ENCODE peak calls at places on chromosomes 13 and 19, in nine cellular contexts. D, P, X, F, R, Z, A, H and B are unnamed samples.
A peak's percentile ranks its signal among the peaks of the same experiment; 100 is the strongest.

GRCh38 chr13:97369269-97369893 is 64.6 kb upstream of the RAP2A start:
- DNase-seq in D (peak; percentile 49), P (no peak), X (no peak), F (no peak), R (no peak), Z (no peak), A (peak; percentile 59), H (no peak), B (no peak)

GRCh38 chr13:52743988-52744387 is 4.4 kb upstream of the CNMD start:
- DNase-seq in D (no peak), P (no peak), X (no peak), F (peak; percentile 3), R (no peak), Z (no peak), A (no peak), H (no peak), B (no peak)

GRCh38 chr13:75345191-75345590 is 136.8 kb downstream of the TBC1D4 start:
- DNase-seq in D (peak; percentile 32), P (no peak), X (no peak), F (no peak), R (no peak), Z (no peak), A (no peak), H (no peak), B (no peak)

GRCh38 chr19:21256722-21257121 is 72.5 kb downstream of the ZNF708 start:
- DNase-seq in D (peak; percentile 29), P (peak; percentile 16), X (peak; percentile 23), F (no peak), R (peak; percentile 32), Z (peak; percentile 91), A (no peak), H (peak; percentile 20), B (peak; percentile 43)

GRCh38 chr19:48644839-48645651 is 942 bp downstream of the CA11 start:
- DNase-seq in D (peak; percentile 81), P (peak; percentile 85), X (peak; percentile 69), F (peak; percentile 63), R (peak; percentile 90), Z (peak; percentile 92), A (peak; percentile 66), H (peak; percentile 80), B (peak; percentile 79)

GRCh38 chr19:49580264-49581006 is at the start of gene NOSIP:
- DNase-seq in D (peak; percentile 98), P (peak; percentile 98), X (peak; percentile 95), F (peak; percentile 99), R (peak; percentile 98), Z (peak; percentile 99), A (peak; percentile 97), H (peak; percentile 88), B (peak; percentile 98)

GRCh38 chr13:74305876-74306275 is 171.7 kb upstream of the KLF12 start:
- DNase-seq in D (peak; percentile 16), P (no peak), X (no peak), F (no peak), R (peak; percentile 22), Z (peak; percentile 71), A (no peak), H (no peak), B (no peak)

GRCh38 chr13:65926750-65927171 is 1303.4 kb downstream of the PCDH9 start:
- DNase-seq in D (no peak), P (peak; percentile 21), X (peak; percentile 7), F (peak; percentile 85), R (peak; percentile 60), Z (peak; percentile 75), A (no peak), H (no peak), B (peak; percentile 31)

GRCh38 chr19:3458595-3459284 is 21.6 kb downstream of the SMIM24 start:
- DNase-seq in D (peak; percentile 70), P (peak; percentile 79), X (no peak), F (no peak), R (peak; percentile 66), Z (peak; percentile 82), A (no peak), H (peak; percentile 78), B (no peak)

GRCh38 chr13:100182894-100183490 is 94.1 kb downstream of the PCCA start:
- DNase-seq in D (no peak), P (no peak), X (no peak), F (no peak), R (no peak), Z (no peak), A (no peak), H (no peak), B (no peak)

GRCh38 chr13:30681489-30682242 is 53.7 kb upstream of the ALOX5AP start:
- DNase-seq in D (peak; percentile 76), P (peak; percentile 34), X (no peak), F (no peak), R (no peak), Z (no peak), A (no peak), H (peak; percentile 31), B (no peak)

GRCh38 chr13:48642061-48642460 is 11.7 kb upstream of the CYSLTR2 start:
- DNase-seq in D (no peak), P (no peak), X (no peak), F (no peak), R (no peak), Z (no peak), A (no peak), H (no peak), B (no peak)

GRCh38 chr13:28470286-28470685 is 24.6 kb downstream of the FLT1 start:
- DNase-seq in D (no peak), P (no peak), X (no peak), F (no peak), R (no peak), Z (no peak), A (no peak), H (no peak), B (no peak)
- H3K79me2 ChIP-seq in D (no peaks in the 10 kb centered on the region), P (no peaks in the 10 kb centered on the region), X (no peaks in the 10 kb centered on the region), F (no peaks in the 10 kb centered on the region), R (no peaks in the 10 kb centered on the region), Z (peaks cover 92% of the 10 kb centered on the region), A (no peaks in the 10 kb centered on the region), H (no peaks in the 10 kb centered on the region), B (no peaks in the 10 kb centered on the region)

GRCh38 chr13:58921129-58921528 is 1242.6 kb downstream of the DIAPH3 start:
- DNase-seq in D (no peak), P (no peak), X (no peak), F (no peak), R (no peak), Z (no peak), A (no peak), H (no peak), B (no peak)

DNA sequence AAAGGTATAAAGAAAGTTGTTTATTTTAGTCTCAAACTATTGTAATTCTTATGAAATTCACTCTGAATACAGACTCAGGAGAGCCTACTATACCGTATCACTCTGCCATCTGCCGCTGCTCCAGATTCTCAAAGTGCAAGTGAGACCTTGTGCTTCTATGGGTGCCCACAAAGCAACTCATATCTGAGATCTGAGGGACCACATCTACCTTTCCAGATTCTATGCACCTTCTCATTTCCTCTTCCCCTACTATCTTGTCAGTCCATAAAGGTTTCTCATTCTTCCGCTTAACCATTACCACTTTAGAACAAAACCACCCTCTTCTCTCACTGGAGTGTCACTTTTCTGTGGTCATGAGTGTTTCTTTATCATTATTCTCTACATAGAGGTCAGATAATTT is 1236.9 kb downstream of the DIAPH3 start:
- DNase-seq in D (no peak), P (no peak), X (no peak), F (no peak), R (no peak), Z (no peak), A (no peak), H (no peak), B (no peak)
- TF ChIP-seq EZH2phosphoT487 in D (no peak), P (no peak), X (no peak), F (no peak), R (no peak), Z (no peak), A (no peak), H (no peak), B (no peak)

DNA sequence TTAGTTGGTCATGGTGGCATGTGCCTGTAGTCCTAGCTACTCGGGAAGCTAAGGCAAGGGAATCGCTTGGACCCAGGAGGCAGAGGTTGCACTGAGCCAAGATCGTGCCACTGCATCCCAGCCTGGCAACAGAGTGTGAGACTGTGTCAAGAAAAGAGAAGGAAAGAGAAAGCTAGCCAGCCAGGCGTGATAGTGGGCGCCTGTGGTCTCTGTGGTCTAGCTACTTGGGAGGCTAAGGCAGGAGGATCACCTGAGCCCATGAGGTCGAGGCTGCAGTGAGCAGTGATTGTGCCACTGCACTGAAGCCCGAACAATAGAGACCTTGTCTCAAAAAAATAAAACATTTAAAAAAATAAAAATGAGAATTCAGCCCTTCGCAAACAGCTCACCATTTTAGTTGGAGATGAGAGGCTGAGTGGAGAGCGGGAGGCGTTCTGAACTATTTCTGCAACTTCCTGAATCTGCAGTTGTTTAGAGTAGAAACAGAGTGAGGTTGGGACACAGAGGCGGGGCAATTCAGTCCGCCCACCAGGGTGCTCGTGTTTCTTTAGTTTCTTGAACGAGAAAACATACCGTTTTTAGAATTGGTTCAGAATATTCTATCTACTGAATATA is 33.2 kb downstream of the TIMM13 start:
- DNase-seq in D (no peak), P (no peak), X (no peak), F (no peak), R (no peak), Z (no peak), A (peak; percentile 89), H (no peak), B (peak; percentile 75)
- H2AFZ ChIP-seq in D (no peak overlapping the region), P (no peak overlapping the region), X (no peak overlapping the region), F (no peak overlapping the region), R (no peak overlapping the region), Z (no peak overlapping the region), A (peak overlapping the region; percentile 1), H (no peak overlapping the region), B (peak overlapping the region; percentile 99)

DNA sequence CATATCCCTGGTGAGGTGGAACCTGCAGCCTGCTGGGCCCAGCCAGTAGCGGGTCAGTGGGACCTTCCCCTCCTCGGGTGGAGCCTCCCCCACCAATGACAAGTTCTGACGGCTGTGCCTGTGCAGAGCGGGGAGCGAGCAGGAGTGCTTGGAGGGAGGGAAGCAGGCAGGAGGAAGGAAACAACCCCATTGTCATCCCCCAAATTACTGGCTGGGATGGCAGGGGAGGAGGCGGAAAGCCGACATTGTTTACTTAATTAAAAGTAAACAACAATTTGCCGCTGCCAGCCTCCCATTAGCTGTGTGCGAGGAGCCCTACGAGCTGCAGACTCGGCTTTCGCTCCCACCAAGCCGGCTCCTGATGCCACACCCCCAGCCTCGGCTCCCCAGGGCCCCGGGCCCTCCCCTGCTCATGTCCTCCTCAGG is 45.5 kb downstream of the LYL1 start:
- DNase-seq in D (no peak), P (peak; percentile 51), X (no peak), F (peak; percentile 34), R (peak; percentile 71), Z (no peak), A (no peak), H (no peak), B (no peak)
- H3K79me2 ChIP-seq in D (peaks cover 85% of the 10 kb centered on the region), P (peaks cover 6% of the 10 kb centered on the region), X (no peaks in the 10 kb centered on the region), F (peaks cover 74% of the 10 kb centered on the region), R (no peaks in the 10 kb centered on the region), Z (no peaks in the 10 kb centered on the region), A (no peaks in the 10 kb centered on the region), H (peaks cover 57% of the 10 kb centered on the region), B (no peaks in the 10 kb centered on the region)

DNA sequence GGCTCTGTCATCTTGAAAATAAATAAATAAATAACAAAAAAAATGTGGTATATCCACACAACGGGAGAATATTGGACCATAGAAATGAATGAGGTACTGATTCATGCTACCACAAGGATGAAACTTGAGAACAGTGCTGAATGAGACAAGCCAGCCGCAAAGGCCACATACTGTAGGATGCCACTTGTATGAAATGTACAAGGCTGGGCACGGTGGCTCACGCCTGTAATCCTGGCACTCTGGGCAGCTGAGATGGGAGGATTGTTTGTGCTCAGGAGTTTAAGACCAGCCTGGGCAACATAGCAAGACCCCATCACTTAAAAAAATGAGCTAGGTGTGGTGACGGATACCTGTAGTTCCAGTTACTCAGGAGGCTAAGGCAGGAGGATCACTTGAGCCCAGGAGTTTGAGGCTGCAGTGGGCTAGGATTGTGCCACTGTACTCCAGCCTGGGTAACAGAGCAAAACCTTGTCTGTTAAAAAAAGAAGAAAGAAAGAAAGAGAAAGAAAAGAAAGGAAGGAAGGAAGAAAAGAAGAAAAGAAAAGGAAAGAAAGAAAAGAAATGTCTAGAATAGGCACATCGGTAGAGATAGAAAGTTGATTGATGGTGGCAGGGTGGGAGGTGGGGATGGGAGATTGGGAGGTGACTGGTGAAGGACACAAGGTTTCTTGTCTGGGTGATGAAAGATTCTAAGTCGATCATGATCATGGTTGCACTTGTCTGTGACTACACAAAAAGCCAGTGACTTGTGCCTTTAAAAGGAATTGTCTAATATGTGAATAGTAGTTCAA is 20.3 kb downstream of the HPN start:
- DNase-seq in D (peak; percentile 38), P (no peak), X (no peak), F (peak; percentile 67), R (no peak), Z (no peak), A (no peak), H (no peak), B (no peak)
- TF ChIP-seq EZH2phosphoT487 in D (no peak), P (no peak), X (no peak), F (no peak), R (no peak), Z (no peak), A (no peak), H (no peak), B (no peak)